ENCODE peak calls at places on chromosome 5, in four cellular contexts. M is endothelial cell of umbilical vein, E is K562, J is SK-N-SH. I is an unnamed sample.

GRCh38 chr5:160230686-160231527 is 1.6 kb downstream of the FABP6 start:
- DNase-seq in J (no peak), E (no peak), M (no peak), I (no peak)

GRCh38 chr5:116771466-116772151 is 197.0 kb upstream of the SEMA6A start:
- DNase-seq in M (no peak), E (no peak), J (no peak), I (no peak)

GRCh38 chr5:86866036-86866435 is 248.3 kb downstream of the COX7C start:
- DNase-seq in M (no peak), E (no peak), J (no peak), I (no peak)

GRCh38 chr5:79699766-79700400 is 10.2 kb downstream of the CMYA5 start:
- DNase-seq in M (no peak), E (no peak), J (no peak), I (no peak)

GRCh38 chr5:24773241-24773640 is 128.5 kb upstream of the CDH10 start:
- DNase-seq in M (no peak), E (no peak), J (no peak), I (no peak)

GRCh38 chr5:178326054-178326715 is 93.6 kb upstream of the PHYKPL start:
- DNase-seq in J (no peak), M (no peak), E (no peak), I (no peak)

GRCh38 chr5:150384701-150385100 is 27.2 kb downstream of the TCOF1 start:
- DNase-seq in E (no peak), M (no peak), J (no peak), I (no peak)

GRCh38 chr5:54876-55569 is 36.9 kb upstream of the PLEKHG4B start:
- DNase-seq in E (no peak), J (no peak), M (no peak), I (no peak)

GRCh38 chr5:36607114-36607561 is 732 bp downstream of the SLC1A3 start:
- DNase-seq in E (no peak), M (no peak), J (no peak), I (peak; percentile 33)

GRCh38 chr5:171748720-171749119 is 36.9 kb upstream of the SMIM23 start:
- DNase-seq in E (no peak), J (no peak), M (no peak), I (no peak)

GRCh38 chr5:159156839-159157238 is 52.5 kb downstream of the RNF145 start:
- DNase-seq in J (peak; percentile 68), E (peak; percentile 80), M (peak; percentile 70), I (peak; percentile 57)

GRCh38 chr5:133121611-133122150 is 69.9 kb downstream of the HSPA4 start:
- DNase-seq in J (no peak), M (no peak), E (no peak), I (no peak)

GRCh38 chr5:91474201-91474600 is 91.1 kb upstream of the ARRDC3 start:
- DNase-seq in J (no peak), E (no peak), M (no peak), I (no peak)

GRCh38 chr5:134026521-134027202 is 21.9 kb upstream of the VDAC1 start:
- DNase-seq in J (peak; percentile 80), M (peak; percentile 44), E (peak; percentile 69), I (peak; percentile 56)

GRCh38 chr5:35202319-35203111 is 27.8 kb downstream of the PRLR start:
- DNase-seq in M (peak; percentile 29), J (peak; percentile 51), E (peak; percentile 61), I (peak; percentile 36)

GRCh38 chr5:173055983-173056782 is at the start of gene CREBRF:
- DNase-seq in M (peak; percentile 99), E (peak; percentile 97), J (peak; percentile 97), I (peak; percentile 82)

GRCh38 chr5:173055722-173055982 is 500 bp upstream of the CREBRF start:
- DNase-seq in M (no peak), E (peak; percentile 25), J (peak; percentile 22), I (no peak)

GRCh38 chr5:173056783-173057061 is 570 bp downstream of the CREBRF start:
- DNase-seq in M (no peak), J (peak; percentile 88), E (no peak), I (no peak)

GRCh38 chr5:173055042-173055721 is 970 bp upstream of the CREBRF start:
- DNase-seq in J (no peak), E (no peak), M (no peak), I (no peak)

GRCh38 chr5:173057062-173057924 is 1.1 kb downstream of the CREBRF start:
- DNase-seq in J (peak; percentile 97), M (peak; percentile 99), E (peak; percentile 99), I (peak; percentile 95)
- TF ChIP-seq POLR2AphosphoS5 in J (no peak), M (no peak), E (no peak), I (peak; percentile 65)

GRCh38 chr5:125607018-125607417 is 816.2 kb upstream of the GRAMD2B start:
- DNase-seq in M (peak; percentile 58), J (no peak), E (no peak), I (no peak)

GRCh38 chr5:125609011-125609410 is 814.2 kb upstream of the GRAMD2B start:
- DNase-seq in E (no peak), M (no peak), J (no peak), I (no peak)

GRCh38 chr5:125612356-125613149 is 810.7 kb upstream of the GRAMD2B start:
- DNase-seq in J (no peak), E (no peak), M (peak; percentile 65), I (no peak)

DNA sequence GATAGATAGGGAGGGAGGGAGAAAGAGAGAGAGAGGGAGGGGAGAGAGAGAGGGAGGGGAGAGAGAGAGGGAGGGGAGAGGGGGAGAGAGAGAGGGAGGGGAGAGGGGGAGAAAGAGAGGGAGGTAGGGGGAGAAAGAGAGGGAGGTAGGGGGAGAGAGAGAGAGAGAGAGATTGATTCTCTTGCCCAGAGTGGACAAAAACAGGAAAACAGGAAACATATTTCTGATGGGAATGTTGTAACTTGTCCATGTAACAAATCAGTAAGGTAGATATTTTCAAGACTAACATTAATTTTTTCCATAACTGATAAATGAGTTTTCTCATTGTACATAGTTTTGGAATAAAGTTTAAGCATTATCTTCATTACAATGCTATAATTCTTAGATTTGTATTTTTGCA is 811.7 kb upstream of the GRAMD2B start:
- DNase-seq in M (no peak), E (no peak), J (no peak), I (no peak)
- TF ChIP-seq MAX in M (no peak), E (no peak), J (no peak), I (no peak)

DNA sequence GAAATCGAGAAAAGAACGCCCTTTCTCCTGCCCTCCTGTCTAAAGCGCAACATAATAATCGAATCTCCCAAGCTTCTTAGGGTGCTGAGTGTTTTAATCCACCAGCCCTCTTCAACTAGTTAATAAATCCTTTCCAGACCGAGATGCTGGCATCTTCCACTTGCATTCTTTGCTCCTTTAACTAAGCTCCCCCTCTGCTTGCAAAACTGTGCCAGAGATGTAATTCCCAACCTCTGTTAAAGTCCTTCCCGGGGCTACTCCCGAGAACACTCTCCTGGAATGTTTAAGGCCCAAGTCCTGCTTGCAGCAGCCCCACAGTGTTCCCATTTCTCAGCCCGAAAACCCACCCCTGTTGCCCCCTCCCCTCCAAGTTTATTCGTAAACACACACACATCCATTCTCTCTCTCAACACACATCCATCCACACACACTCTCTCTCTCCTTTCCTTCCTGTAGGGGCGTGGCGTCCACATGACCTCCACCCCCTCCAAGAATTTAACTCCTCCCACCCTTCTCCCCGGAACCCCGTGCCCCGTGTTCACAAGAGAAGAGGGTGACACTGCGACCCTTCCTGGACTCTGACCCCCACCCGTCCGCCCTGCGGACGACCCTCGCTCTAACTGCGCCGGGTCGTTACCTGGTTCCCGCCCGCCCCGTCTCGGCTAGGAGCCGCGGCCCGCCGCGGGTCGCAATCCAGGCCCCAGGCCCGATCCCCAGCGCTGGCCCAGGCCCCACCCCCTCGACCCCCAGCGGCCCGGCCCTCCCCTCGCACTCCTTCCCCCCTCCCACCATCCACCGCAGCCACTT is 7.0 kb upstream of the MGAT1 start:
- DNase-seq in E (peak; percentile 94), M (peak; percentile 76), J (peak; percentile 98), I (peak; percentile 75)
- TF ChIP-seq POLR2AphosphoS5 in E (no peak), M (no peak), J (peak; percentile 33), I (peak; percentile 20)

DNA sequence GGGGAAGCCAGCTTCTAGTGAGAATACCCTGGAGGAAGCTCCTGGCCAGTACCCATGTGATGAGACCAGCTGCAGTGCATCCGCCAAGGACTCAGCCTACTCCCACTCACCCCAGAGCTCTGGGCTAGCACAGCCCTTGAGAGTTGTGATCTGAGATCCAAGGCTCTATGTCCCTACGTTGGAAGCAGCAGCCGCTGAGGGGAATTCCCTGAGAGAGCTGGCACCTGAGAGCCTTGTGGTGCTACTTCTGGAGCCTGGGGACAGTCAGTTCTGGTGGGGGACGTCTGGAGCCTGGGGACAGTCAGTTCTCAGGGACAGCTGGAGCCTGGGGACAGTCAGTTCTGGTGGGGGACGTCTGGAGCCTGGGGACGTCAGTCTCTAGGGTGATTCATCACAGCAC is 39.2 kb downstream of the PDZD2 start:
- DNase-seq in E (no peak), J (no peak), M (no peak), I (no peak)
- TF ChIP-seq MAX in E (no peak), J (no peak), M (no peak), I (no peak)

GRCh38 chr5:128224336-128224735 is 140.8 kb downstream of the SLC12A2 start:
- DNase-seq in E (no peak), M (no peak), J (no peak), I (no peak)

GRCh38 chr5:128225245-128226030 is 141.9 kb downstream of the SLC12A2 start:
- DNase-seq in E (no peak), M (no peak), J (no peak), I (no peak)

GRCh38 chr5:128227984-128228383 is 144.4 kb downstream of the SLC12A2 start:
- DNase-seq in E (no peak), J (no peak), M (peak; percentile 28), I (peak; percentile 18)

DNA sequence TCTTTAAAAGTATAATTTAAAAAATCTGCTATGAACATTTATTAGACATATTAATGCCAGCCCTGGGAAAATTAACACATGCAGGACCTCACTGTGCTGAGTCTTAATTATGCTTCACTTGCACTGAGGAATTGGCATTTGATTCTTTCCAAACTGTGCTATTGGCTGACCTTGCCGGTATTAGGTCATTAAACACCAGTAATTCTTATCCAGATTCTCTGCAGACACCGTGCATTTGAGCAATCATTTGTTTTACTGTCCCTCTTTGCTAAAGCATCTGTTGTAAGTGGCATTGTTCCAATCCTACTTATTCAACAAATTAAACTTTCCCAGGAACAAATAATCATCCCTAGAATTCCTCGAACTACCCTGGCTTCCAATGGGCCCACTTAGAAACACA is 144.9 kb downstream of the SLC12A2 start:
- DNase-seq in M (no peak), J (no peak), E (no peak), I (no peak)
- TF ChIP-seq POLR2AphosphoS5 in M (no peak), J (no peak), E (no peak), I (no peak)

GRCh38 chr5:75468593-75468992 is 42.8 kb downstream of the CERT1 start:
- DNase-seq in J (no peak), M (no peak), E (no peak), I (no peak)

GRCh38 chr5:75463726-75464125 is 47.7 kb downstream of the CERT1 start:
- DNase-seq in J (no peak), M (no peak), E (no peak), I (no peak)

GRCh38 chr5:75469017-75469416 is 42.4 kb downstream of the CERT1 start:
- DNase-seq in J (no peak), M (no peak), E (no peak), I (no peak)

GRCh38 chr5:75466317-75466716 is 45.1 kb downstream of the CERT1 start:
- DNase-seq in J (no peak), M (no peak), E (no peak), I (no peak)

GRCh38 chr5:75465480-75465879 is 45.9 kb downstream of the CERT1 start:
- DNase-seq in J (no peak), E (no peak), M (peak; percentile 87), I (no peak)
- TF ChIP-seq MAX in J (no peak), E (no peak), M (no peak), I (no peak)

I was measured in HCT116.